ENCODE peak calls at places on chromosomes 2 and 18, in ten cellular contexts. M, K, D, G, W, N, B, Z, E and I are unnamed samples.

GRCh38 chr2:238702276-238702675 is 145.6 kb upstream of the TWIST2 start:
- DNase-seq in Z (no peak), B (no peak), E (no peak), M (no peak), W (no peak), N (no peak), K (no peak), D (no peak), G (no peak), I (no peak)

GRCh38 chr2:239106314-239106908 is 258.5 kb downstream of the TWIST2 start:
- DNase-seq in M (peak), Z (no peak), D (peak), B (peak), G (no peak), E (peak), K (no peak), W (no peak), N (no peak), I (no peak)

GRCh38 chr2:23589220-23589647 is 204.3 kb downstream of the KLHL29 start:
- DNase-seq in K (no peak), W (no peak), M (no peak), E (no peak), B (no peak), D (no peak), Z (no peak), N (no peak), G (no peak), I (no peak)

GRCh38 chr2:71934595-71935263 is 212.9 kb downstream of the CYP26B1 start:
- DNase-seq in D (no peak), N (no peak), E (no peak), K (no peak), Z (peak), W (no peak), M (peak), B (peak), G (no peak), I (no peak)

GRCh38 chr18:7637269-7637668 is 70.2 kb downstream of the PTPRM start:
- DNase-seq in Z (no peak), B (peak), E (no peak), G (no peak), K (no peak), D (no peak), M (no peak), W (no peak), N (no peak), I (no peak)

GRCh38 chr2:101846973-101847372 is 144.8 kb upstream of the IL1R2 start:
- DNase-seq in B (no peak), Z (no peak), N (no peak), D (no peak), K (no peak), W (no peak), M (no peak), G (no peak), E (no peak), I (no peak)

GRCh38 chr2:199464614-199465352 is 7.0 kb upstream of the SATB2 start:
- DNase-seq in G (no peak), W (no peak), D (no peak), B (no peak), E (no peak), N (no peak), M (no peak), K (no peak), Z (no peak), I (no peak)

GRCh38 chr2:200089756-200090109 is 134.4 kb downstream of the MAIP1 start:
- DNase-seq in M (no peak), N (no peak), G (no peak), Z (no peak), D (no peak), B (no peak), W (no peak), K (no peak), E (no peak), I (no peak)

GRCh38 chr2:102895386-102895785 is 133.6 kb downstream of the TMEM182 start:
- DNase-seq in G (no peak), N (no peak), B (no peak), D (no peak), E (no peak), Z (no peak), K (no peak), M (no peak), W (no peak), I (no peak)

GRCh38 chr2:212770240-212770639 is 231.6 kb upstream of the ERBB4 start:
- DNase-seq in N (no peak), B (no peak), M (no peak), W (no peak), Z (no peak), E (no peak), D (no peak), K (no peak), G (no peak), I (no peak)

GRCh38 chr18:25701821-25702220 is 349.9 kb upstream of the ZNF521 start:
- DNase-seq in W (no peak), D (no peak), K (no peak), E (no peak), M (no peak), G (no peak), B (no peak), Z (no peak), N (no peak), I (no peak)

GRCh38 chr2:239523147-239523943 is 122.5 kb upstream of the HDAC4 start:
- DNase-seq in Z (no peak), M (no peak), K (no peak), W (no peak), N (no peak), E (no peak), G (no peak), B (no peak), D (no peak), I (no peak)